ENCODE peak calls at places on chromosomes 11 and 22, in six cellular contexts. W, P, F, D, Q and H are unnamed samples.

GRCh38 chr11:116148056-116148455 is 624.7 kb downstream of the BUD13 start:
- DNase-seq in W (no peak), P (no peak), F (no peak), D (no peak), Q (no peak), H (no peak)

GRCh38 chr11:70497536-70498075 is 99.3 kb downstream of the CTTN start:
- DNase-seq in W (no peak), P (no peak), F (no peak), D (no peak), Q (no peak), H (no peak)

GRCh38 chr11:64745523-64746328 is 1.8 kb upstream of the RASGRP2 start:
- DNase-seq in W (peak; percentile 67), P (no peak), F (peak; percentile 93), D (peak; percentile 89), Q (no peak), H (peak; percentile 96)

GRCh38 chr11:120398184-120398583 is 62.0 kb downstream of the ARHGEF12 start:
- DNase-seq in W (no peak), P (no peak), F (no peak), D (no peak), Q (no peak), H (no peak)

GRCh38 chr22:35437038-35437437 is 37.1 kb downstream of the MCM5 start:
- DNase-seq in W (peak; percentile 41), P (no peak), F (peak; percentile 81), D (peak; percentile 88), Q (no peak), H (peak; percentile 54)

GRCh38 chr11:7485136-7485853 is at the start of gene OLFML1:
- DNase-seq in W (no peak), P (no peak), F (no peak), D (no peak), Q (peak; percentile 12), H (no peak)

GRCh38 chr22:44449061-44449682 is 48.9 kb downstream of the RTL6 start:
- DNase-seq in W (peak; percentile 34), P (no peak), F (peak; percentile 12), D (no peak), Q (no peak), H (no peak)

GRCh38 chr22:45051419-45051818 is 41.6 kb upstream of the PHF21B start:
- DNase-seq in W (no peak), P (no peak), F (no peak), D (no peak), Q (no peak), H (no peak)

GRCh38 chr22:36311386-36312085 is 58.6 kb downstream of the APOL1 start:
- DNase-seq in W (no peak), P (no peak), F (no peak), D (no peak), Q (no peak), H (no peak)

GRCh38 chr11:125376117-125376516 is 119.9 kb downstream of the FEZ1 start:
- DNase-seq in W (no peak), P (no peak), F (no peak), D (no peak), Q (no peak), H (no peak)

GRCh38 chr11:69385832-69386415 is 92.0 kb downstream of the MYEOV start:
- DNase-seq in W (no peak), P (no peak), F (no peak), D (no peak), Q (no peak), H (no peak)

GRCh38 chr22:18979957-18980356 is 43.9 kb upstream of the PRODH start:
- DNase-seq in W (no peak), P (no peak), F (no peak), D (no peak), Q (peak; percentile 27), H (no peak)

GRCh38 chr11:117180661-117181585 is 2.4 kb downstream of the SIDT2 start:
- DNase-seq in W (peak; percentile 66), P (peak; percentile 46), F (peak; percentile 65), D (peak; percentile 89), Q (peak; percentile 76), H (peak; percentile 71)

GRCh38 chr22:36439481-36440271 is 41.8 kb downstream of the TXN2 start:
- DNase-seq in W (peak; percentile 85), P (no peak), F (peak; percentile 62), D (no peak), Q (peak; percentile 53), H (peak; percentile 51)

GRCh38 chr11:74288161-74288560 is 23.3 kb downstream of the P4HA3 start:
- DNase-seq in W (peak; percentile 86), P (no peak), F (no peak), D (no peak), Q (no peak), H (no peak)

GRCh38 chr11:94557992-94558391 is 9.2 kb upstream of the PIWIL4 start:
- DNase-seq in W (no peak), P (no peak), F (no peak), D (no peak), Q (no peak), H (no peak)

GRCh38 chr22:36641902-36642640 is 61.5 kb downstream of the CACNG2 start:
- DNase-seq in W (no peak), P (no peak), F (no peak), D (no peak), Q (no peak), H (no peak)

GRCh38 chr11:45089251-45089650 is 57.2 kb upstream of the PRDM11 start:
- DNase-seq in W (no peak), P (no peak), F (no peak), D (no peak), Q (no peak), H (no peak)

GRCh38 chr22:48256041-48256739 is 1493.7 kb downstream of the TBC1D22A start:
- DNase-seq in W (no peak), P (no peak), F (no peak), D (no peak), Q (no peak), H (no peak)

GRCh38 chr22:22884888-22885840 is 2.5 kb upstream of the IGLL5 start:
- DNase-seq in W (no peak), P (no peak), F (peak; percentile 57), D (no peak), Q (no peak), H (no peak)

GRCh38 chr11:36073411-36074203 is 129.7 kb downstream of the LDLRAD3 start:
- DNase-seq in W (no peak), P (no peak), F (no peak), D (no peak), Q (no peak), H (peak; percentile 69)

GRCh38 chr11:69637956-69638871 is 2.7 kb upstream of the CCND1 start:
- DNase-seq in W (peak; percentile 48), P (no peak), F (no peak), D (peak; percentile 87), Q (no peak), H (peak; percentile 89)

GRCh38 chr11:32884770-32885384 is 7.7 kb upstream of the QSER1 start:
- DNase-seq in W (no peak), P (no peak), F (peak; percentile 23), D (no peak), Q (no peak), H (no peak)

GRCh38 chr11:117188620-117189081 is 10.1 kb downstream of the SIDT2 start:
- DNase-seq in W (no peak), P (no peak), F (no peak), D (no peak), Q (no peak), H (peak; percentile 13)

GRCh38 chr22:28181332-28181731 is 262.3 kb upstream of the PITPNB start:
- DNase-seq in W (no peak), P (no peak), F (no peak), D (no peak), Q (no peak), H (no peak)

GRCh38 chr22:23182289-23183106 is 2.2 kb downstream of the BCR start:
- DNase-seq in W (no peak), P (peak; percentile 32), F (peak; percentile 91), D (no peak), Q (no peak), H (no peak)

GRCh38 chr11:16632295-16633200 is 105.9 kb upstream of the C11orf58 start:
- DNase-seq in W (no peak), P (no peak), F (no peak), D (peak; percentile 55), Q (peak; percentile 50), H (no peak)

GRCh38 chr11:65593518-65594414 is 1.8 kb downstream of the KCNK7 start:
- DNase-seq in W (no peak), P (no peak), F (peak; percentile 48), D (no peak), Q (no peak), H (peak; percentile 84)

GRCh38 chr11:121572581-121573059 is 119.9 kb upstream of the SORL1-AS1 start:
- DNase-seq in W (no peak), P (no peak), F (no peak), D (no peak), Q (no peak), H (peak; percentile 35)
- TF ChIP-seq EP300 in W (no peak), P (no peak), F (no peak), D (no peak), Q (no peak), H (no peak)

DNA sequence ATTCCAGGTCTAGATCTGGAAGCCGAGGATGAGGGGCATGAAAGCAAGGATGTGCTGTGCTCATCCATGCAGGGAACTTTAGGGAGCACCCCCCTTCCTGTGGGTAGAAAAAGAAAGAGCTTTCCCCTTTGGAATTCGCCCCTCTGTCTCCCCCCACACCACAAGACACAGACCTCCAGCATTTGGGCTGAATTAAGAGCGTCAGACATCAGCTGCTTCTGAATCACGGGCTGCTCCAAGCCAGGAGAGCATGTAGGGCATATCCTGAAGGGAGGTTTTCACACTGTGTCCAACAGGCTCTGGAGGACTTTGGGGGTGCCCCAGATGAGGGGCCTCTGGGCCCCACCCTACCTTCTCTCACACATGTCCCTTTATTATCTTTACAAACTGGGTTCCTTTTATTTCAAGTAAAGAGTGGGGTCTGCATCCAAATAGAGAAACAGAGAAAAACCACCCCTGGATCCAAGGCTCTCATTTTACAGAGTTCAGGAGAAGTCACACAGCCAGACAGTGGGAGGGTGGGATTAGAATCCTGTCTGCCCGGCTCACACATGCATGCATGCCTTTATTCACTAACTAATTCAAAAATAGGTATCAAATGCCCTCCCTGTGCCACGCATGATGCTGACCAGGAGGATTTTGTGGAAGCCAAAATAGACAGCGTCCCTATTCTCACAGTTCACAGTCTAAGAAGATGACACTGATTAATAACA is 52.8 kb downstream of the LRRC32 start:
- DNase-seq in W (no peak), P (no peak), F (no peak), D (no peak), Q (no peak), H (no peak)
- TF ChIP-seq MAX in W (no peak), P (no peak), F (no peak), D (no peak), Q (no peak), H (no peak)

DNA sequence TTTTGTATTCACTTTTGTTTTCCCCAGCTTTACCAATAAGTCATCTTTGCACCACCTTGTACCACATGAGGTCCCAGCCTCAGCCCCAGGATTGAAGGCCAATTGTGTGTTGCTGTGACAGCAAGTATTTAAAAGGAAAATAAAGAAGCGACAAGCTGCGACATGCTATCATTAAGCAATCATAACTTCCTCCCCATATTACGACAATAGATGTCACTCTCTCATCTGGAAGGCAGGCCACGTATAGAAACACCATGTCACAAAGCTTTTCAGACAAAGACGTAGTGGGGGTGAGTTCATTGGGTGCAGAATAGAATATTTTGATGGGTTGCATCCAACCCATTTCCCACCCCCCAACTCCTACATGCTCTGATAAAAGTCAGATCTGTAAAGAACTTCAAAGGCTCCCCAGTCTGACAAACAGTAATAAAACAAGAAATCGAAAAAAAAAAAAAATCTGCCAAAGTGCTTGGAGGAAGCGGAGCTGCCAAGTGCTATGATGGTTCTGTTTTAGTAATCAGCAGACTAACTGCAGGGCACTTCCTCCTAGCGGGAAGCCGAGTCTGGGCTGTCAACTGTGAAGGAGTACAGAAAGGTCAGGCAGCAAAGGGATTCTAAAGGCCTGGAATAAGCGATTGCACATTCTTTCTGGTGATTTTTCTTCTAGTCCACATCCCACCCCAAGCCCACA is 131.5 kb upstream of the UBASH3B start:
- DNase-seq in W (no peak), P (no peak), F (no peak), D (peak; percentile 45), Q (no peak), H (peak; percentile 43)
- TF ChIP-seq EP300 in W (no peak), P (no peak), F (no peak), D (no peak), Q (no peak), H (no peak)

GRCh38 chr11:122123258-122123929 is 7.4 kb upstream of the BLID start:
- DNase-seq in W (no peak), P (no peak), F (no peak), D (no peak), Q (no peak), H (no peak)
- TF ChIP-seq MAX in W (no peak), P (no peak), F (no peak), D (no peak), Q (no peak), H (no peak)